ENCODE peak calls at places on chromosomes 2 and 18, in four cellular contexts. Q, O, H and I are unnamed samples.

GRCh38 chr2:111654829-111655228 is 229.2 kb downstream of the ANAPC1 start:
- DNase-seq in Q (no peak), O (no peak), H (no peak), I (no peak)

GRCh38 chr2:137865954-137866540 is 98.2 kb upstream of the HNMT start:
- DNase-seq in Q (no peak), O (peak; percentile 76), H (no peak), I (no peak)

GRCh38 chr2:46230115-46230571 is 67.1 kb upstream of the EPAS1 start:
- DNase-seq in Q (peak; percentile 61), O (no peak), H (peak; percentile 66), I (no peak)

GRCh38 chr2:67446504-67446911 is 49.4 kb downstream of the ETAA1 start:
- DNase-seq in Q (no peak), O (no peak), H (no peak), I (no peak)

GRCh38 chr2:95041060-95041823 is 15.7 kb downstream of the MAL start:
- DNase-seq in Q (no peak), O (no peak), H (peak; percentile 13), I (no peak)

GRCh38 chr2:233487748-233488345 is 78.7 kb downstream of the USP40 start:
- DNase-seq in Q (no peak), O (no peak), H (no peak), I (no peak)

GRCh38 chr2:159251296-159252173 is 35.0 kb downstream of the WDSUB1 start:
- DNase-seq in Q (no peak), O (no peak), H (no peak), I (no peak)

GRCh38 chr2:74374509-74375205 is 5.5 kb downstream of the DCTN1 start:
- DNase-seq in Q (peak; percentile 65), O (peak; percentile 87), H (peak; percentile 86), I (peak; percentile 49)

GRCh38 chr18:33123852-33124251 is 316.7 kb downstream of the CCDC178 start:
- DNase-seq in Q (no peak), O (no peak), H (no peak), I (no peak)

GRCh38 chr18:77127769-77128671 is 4.6 kb downstream of the MBP start:
- DNase-seq in Q (no peak), O (no peak), H (no peak), I (no peak)

GRCh38 chr18:75775121-75775520 is 347.6 kb upstream of the SMIM21 start:
- DNase-seq in Q (no peak), O (no peak), H (no peak), I (no peak)

GRCh38 chr2:125745514-125745913 is 910.4 kb upstream of the GYPC start:
- DNase-seq in Q (no peak), O (peak; percentile 62), H (no peak), I (no peak)

GRCh38 chr2:179104736-179105135 is 54.8 kb upstream of the CCDC141 start:
- DNase-seq in Q (no peak), O (no peak), H (no peak), I (no peak)

GRCh38 chr2:24831736-24832421 is 38.7 kb downstream of the CENPO start:
- DNase-seq in Q (no peak), O (no peak), H (peak; percentile 43), I (no peak)

DNA sequence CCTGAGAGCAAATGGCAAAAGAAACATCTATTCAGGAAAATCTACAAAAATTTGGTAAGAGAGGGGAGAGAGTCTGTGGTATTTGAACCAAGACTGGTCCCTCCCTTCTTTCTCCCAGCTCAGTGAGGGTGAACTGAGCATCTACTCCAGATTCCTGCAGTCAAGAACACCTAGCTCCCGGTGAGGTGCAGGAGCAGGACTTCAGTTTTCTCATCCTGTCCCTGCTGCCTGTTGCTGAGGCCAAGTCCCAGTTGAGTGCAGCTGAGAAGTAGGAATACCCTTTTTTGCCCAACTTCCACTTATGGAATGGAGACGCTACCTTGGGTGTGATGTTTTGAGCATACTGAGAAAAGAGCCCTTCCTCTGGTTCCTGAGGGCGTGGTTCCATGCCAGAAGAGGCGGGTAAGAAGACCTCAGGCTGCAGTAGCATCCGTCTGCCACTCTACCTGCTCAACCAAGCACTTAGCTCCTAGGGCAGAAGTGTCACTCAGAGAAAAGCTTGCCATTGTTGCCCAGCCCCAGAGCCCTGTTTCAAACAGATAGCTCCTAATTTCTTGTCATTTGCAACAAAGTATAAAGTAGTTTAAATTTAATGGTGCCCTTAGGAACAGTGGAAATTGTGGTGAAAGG is 112.9 kb downstream of the SOS1 start:
- DNase-seq in Q (no peak), O (no peak), H (no peak), I (no peak)
- H3K9me3 ChIP-seq in Q (no peaks in the 10 kb centered on the region), O (no peaks in the 10 kb centered on the region), H (no peaks in the 10 kb centered on the region), I (no peaks in the 10 kb centered on the region)

GRCh38 chr18:8701546-8702118 is 3.7 kb upstream of the MTCL1 start:
- DNase-seq in Q (no peak), O (no peak), H (no peak), I (no peak)
- H3K4me3 ChIP-seq in Q (no peak overlapping the region), O (no peak overlapping the region), H (no peak overlapping the region), I (no peak overlapping the region)

GRCh38 chr2:1650474-1650872 is 93.8 kb downstream of the PXDN start:
- DNase-seq in Q (no peak), O (no peak), H (no peak), I (no peak)
- H3K36me3 ChIP-seq in Q (peaks cover 17% of the 10 kb centered on the region), O (peaks cover 32% of the 10 kb centered on the region), H (peaks cover 11% of the 10 kb centered on the region), I (peaks cover 28% of the 10 kb centered on the region)

GRCh38 chr2:4047961-4048891 is 344.9 kb downstream of the DCDC2C start:
- DNase-seq in Q (no peak), O (no peak), H (no peak), I (no peak)
- H3K9me3 ChIP-seq in Q (no peaks in the 10 kb centered on the region), O (peaks cover 2% of the 10 kb centered on the region), H (no peaks in the 10 kb centered on the region), I (no peaks in the 10 kb centered on the region)

GRCh38 chr2:207663870-207664545 is 38.8 kb upstream of the METTL21A start:
- DNase-seq in Q (no peak), O (no peak), H (no peak), I (no peak)
- H3K4me3 ChIP-seq in Q (no peak overlapping the region), O (no peak overlapping the region), H (no peak overlapping the region), I (no peak overlapping the region)

GRCh38 chr18:2719040-2719439 is 63.5 kb downstream of the SMCHD1 start:
- DNase-seq in Q (no peak), O (no peak), H (no peak), I (no peak)
- H3K36me3 ChIP-seq in Q (peaks cover 89% of the 10 kb centered on the region), O (peaks cover 16% of the 10 kb centered on the region), H (peaks cover 15% of the 10 kb centered on the region), I (peaks cover 2% of the 10 kb centered on the region)

GRCh38 chr18:41315134-41315533 is 639.9 kb upstream of the PIK3C3 start:
- DNase-seq in Q (no peak), O (no peak), H (no peak), I (no peak)
- H3K9me3 ChIP-seq in Q (no peaks in the 10 kb centered on the region), O (peaks cover 11% of the 10 kb centered on the region), H (peaks cover 6% of the 10 kb centered on the region), I (no peaks in the 10 kb centered on the region)

GRCh38 chr18:13221821-13222220 is 3.3 kb downstream of the LDLRAD4 start:
- DNase-seq in Q (no peak), O (no peak), H (peak; percentile 84), I (peak; percentile 79)
- H3K4me3 ChIP-seq in Q (peak overlapping the region; percentile 2), O (no peak overlapping the region), H (peak overlapping the region; percentile 18), I (no peak overlapping the region)

GRCh38 chr2:219234331-219234730 is 4.7 kb downstream of the ANKZF1 start:
- DNase-seq in Q (no peak), O (no peak), H (no peak), I (no peak)
- H3K36me3 ChIP-seq in Q (peaks cover 80% of the 10 kb centered on the region), O (peaks cover 63% of the 10 kb centered on the region), H (peaks cover 40% of the 10 kb centered on the region), I (peaks cover 72% of the 10 kb centered on the region)